ENCODE peak calls at places on chromosomes 5 and 9, in ten cellular contexts. T is GM19239; N is Karpas-422; K is amygdala; A is RPMI7951; H is lower lobe of right lung; X is Kasumi-1; S is naive thymus-derived CD8-positive, alpha-beta T cell; L is fibroblast of mammary gland; V is head of caudate nucleus. I is an unnamed sample.

GRCh38 chr5:148573374-148573773 is 81.0 kb downstream of the HTR4 start:
- DNase-seq in T (no peak), N (no peak), K (no peak), A (no peak), H (no peak), X (no peak), S (no peak), L (no peak), V (no peak), I (no peak)

GRCh38 chr9:121824651-121825480 is 173.4 kb downstream of the DAB2IP start:
- DNase-seq in T (no peak), N (no peak), K (no peak), A (no peak), H (no peak), X (no peak), S (no peak), L (peak), V (no peak), I (no peak)

GRCh38 chr9:123941535-123942070 is 11.7 kb upstream of the DENND1A start:
- DNase-seq in T (no peak), N (no peak), K (no peak), A (no peak), H (no peak), X (no peak), S (no peak), L (no peak), V (no peak), I (no peak)

GRCh38 chr5:431001-431710 is 11.8 kb upstream of the EXOC3 start:
- DNase-seq in T (peak), N (peak), K (no peak), A (no peak), H (no peak), X (peak), S (no peak), L (peak), V (no peak), I (peak)

GRCh38 chr5:6404129-6404528 is 25.8 kb upstream of the MED10 start:
- DNase-seq in T (no peak), N (no peak), K (no peak), A (peak), H (no peak), X (no peak), S (no peak), L (peak), V (no peak), I (peak)

GRCh38 chr5:140130949-140131733 is 5.4 kb downstream of the IGIP start:
- DNase-seq in T (no peak), N (no peak), K (no peak), A (no peak), H (no peak), X (no peak), S (no peak), L (no peak), V (no peak), I (no peak)

GRCh38 chr9:116546711-116547581 is 140.2 kb upstream of the TRIM32 start:
- DNase-seq in T (no peak), N (no peak), K (no peak), A (no peak), H (no peak), X (no peak), S (no peak), L (peak), V (no peak), I (no peak)

GRCh38 chr9:109880276-109881169 is 100.5 kb downstream of the PALM2AKAP2 start:
- DNase-seq in T (peak), N (peak), K (no peak), A (peak), H (no peak), X (peak), S (no peak), L (peak), V (no peak), I (peak)

GRCh38 chr5:38535281-38535750 is 21.1 kb downstream of the LIFR start:
- DNase-seq in T (no peak), N (no peak), K (no peak), A (no peak), H (no peak), X (no peak), S (no peak), L (peak), V (no peak), I (no peak)

GRCh38 chr9:34185778-34186551 is 7.1 kb downstream of the UBAP1 start:
- DNase-seq in T (peak), N (no peak), K (no peak), A (peak), H (no peak), X (peak), S (no peak), L (peak), V (no peak), I (peak)

GRCh38 chr9:96884443-96884842 is 30.1 kb upstream of the ZNF782 start:
- DNase-seq in T (no peak), N (no peak), K (no peak), A (peak), H (no peak), X (no peak), S (no peak), L (peak), V (no peak), I (peak)

GRCh38 chr5:139105621-139106071 is 92.5 kb downstream of the SIL1 start:
- DNase-seq in T (no peak), N (no peak), K (no peak), A (no peak), H (no peak), X (no peak), S (no peak), L (no peak), V (peak), I (no peak)

GRCh38 chr5:137344723-137345322 is 154.3 kb downstream of the SPOCK1 start:
- DNase-seq in T (peak), N (peak), K (no peak), A (peak), H (no peak), X (peak), S (no peak), L (peak), V (peak), I (peak)

GRCh38 chr9:136851941-136852663 is at the start of gene MAMDC4:
- DNase-seq in T (no peak), N (no peak), K (no peak), A (no peak), H (no peak), X (no peak), S (no peak), L (no peak), V (no peak), I (no peak)

GRCh38 chr9:131290039-131290766 is 680 bp downstream of the PLPP7 start:
- DNase-seq in T (no peak), N (no peak), K (no peak), A (no peak), H (no peak), X (no peak), S (no peak), L (no peak), V (peak), I (no peak)

GRCh38 chr5:41708604-41708940 is 161.7 kb downstream of the OXCT1 start:
- DNase-seq in T (no peak), N (no peak), K (no peak), A (no peak), H (no peak), X (no peak), S (no peak), L (no peak), V (no peak), I (no peak)

GRCh38 chr5:3335301-3335700 is 260.3 kb upstream of the IRX1 start:
- DNase-seq in T (no peak), N (no peak), K (no peak), A (no peak), H (no peak), X (no peak), S (no peak), L (no peak), V (no peak), I (no peak)

GRCh38 chr5:119037496-119038215 is 33.2 kb upstream of the DMXL1 start:
- DNase-seq in T (no peak), N (no peak), K (no peak), A (no peak), H (no peak), X (no peak), S (no peak), L (peak), V (no peak), I (no peak)

GRCh38 chr5:113089653-113090335 is 113.2 kb downstream of the DCP2 start:
- DNase-seq in T (no peak), N (no peak), K (no peak), A (no peak), H (no peak), X (no peak), S (no peak), L (peak), V (no peak), I (no peak)

GRCh38 chr5:176798094-176798876 is 12.1 kb upstream of the UNC5A start:
- DNase-seq in T (no peak), N (no peak), K (no peak), A (no peak), H (no peak), X (no peak), S (no peak), L (no peak), V (no peak), I (no peak)